ENCODE peak calls at places on chromosomes 12 and 14, in five cellular contexts. D, E, K, M and T are unnamed samples.

GRCh38 chr12:108733132-108733531 is 1.8 kb upstream of the CORO1C start:
- DNase-seq in D (no peak), E (no peak), K (no peak), M (no peak), T (no peak)

GRCh38 chr14:70011098-70011497 is 131.9 kb downstream of the SMOC1 start:
- DNase-seq in D (no peak), E (no peak), K (no peak), M (no peak), T (no peak)

GRCh38 chr12:109732321-109733305 is 19.0 kb downstream of the FAM222A start:
- DNase-seq in D (no peak), E (no peak), K (no peak), M (no peak), T (no peak)

GRCh38 chr14:77126074-77126325 is 15.6 kb downstream of the ZDHHC22 start:
- DNase-seq in D (no peak), E (no peak), K (no peak), M (no peak), T (no peak)

GRCh38 chr14:90536092-90536491 is 139.3 kb downstream of the CALM1 start:
- DNase-seq in D (no peak), E (no peak), K (no peak), M (no peak), T (no peak)

GRCh38 chr14:22610931-22611330 is 12.8 kb downstream of the ABHD4 start:
- DNase-seq in D (no peak), E (no peak), K (no peak), M (no peak), T (no peak)

GRCh38 chr14:74549588-74549987 is 56.0 kb downstream of the ISCA2 start:
- DNase-seq in D (no peak), E (peak), K (no peak), M (peak), T (no peak)

GRCh38 chr12:101573743-101574142 is 21.0 kb upstream of the MYBPC1 start:
- DNase-seq in D (no peak), E (no peak), K (no peak), M (no peak), T (no peak)

GRCh38 chr12:108768591-108769500 is 37.5 kb upstream of the CORO1C start:
- DNase-seq in D (peak), E (peak), K (no peak), M (peak), T (peak)

GRCh38 chr14:36512585-36513003 is 7.4 kb downstream of the NKX2-1 start:
- DNase-seq in D (no peak), E (no peak), K (no peak), M (no peak), T (no peak)

GRCh38 chr14:94390372-94391086 is 2.1 kb upstream of the SERPINA1 start:
- DNase-seq in D (no peak), E (no peak), K (no peak), M (peak), T (peak)

GRCh38 chr12:124233846-124234620 is 60.9 kb upstream of the RFLNA start:
- DNase-seq in D (no peak), E (peak), K (no peak), M (no peak), T (no peak)

GRCh38 chr14:97359391-97359790 is 562.2 kb downstream of the VRK1 start:
- DNase-seq in D (no peak), E (no peak), K (no peak), M (no peak), T (no peak)

GRCh38 chr14:89248430-89249295 is 168.4 kb downstream of the FOXN3 start:
- DNase-seq in D (no peak), E (no peak), K (no peak), M (no peak), T (no peak)

GRCh38 chr14:34650786-34651584 is 21.0 kb upstream of the SNX6 start:
- DNase-seq in D (no peak), E (peak), K (no peak), M (no peak), T (no peak)

GRCh38 chr12:571795-572531 is 91.3 kb downstream of the NINJ2 start:
- DNase-seq in D (no peak), E (peak), K (no peak), M (no peak), T (no peak)

GRCh38 chr14:104084251-104085002 is 1.1 kb upstream of the ASPG start:
- DNase-seq in D (no peak), E (no peak), K (no peak), M (no peak), T (peak)

GRCh38 chr14:22147716-22148115 is 441.3 kb downstream of the DAD1 start:
- DNase-seq in D (no peak), E (peak), K (no peak), M (peak), T (no peak)

GRCh38 chr12:27055966-27056365 is 26.4 kb downstream of the C12orf71 start:
- DNase-seq in D (no peak), E (no peak), K (no peak), M (no peak), T (no peak)

GRCh38 chr12:57131896-57132744 is 3.8 kb downstream of the LRP1 start:
- DNase-seq in D (no peak), E (no peak), K (no peak), M (peak), T (no peak)

GRCh38 chr12:45553204-45553603 is 176.3 kb upstream of the ARID2 start:
- DNase-seq in D (no peak), E (peak), K (peak), M (no peak), T (no peak)

GRCh38 chr14:22792158-22792557 is 23.1 kb downstream of the SLC7A7 start:
- DNase-seq in D (no peak), E (no peak), K (no peak), M (no peak), T (no peak)